ENCODE peak calls at places on chromosomes 5 and 9, in eight cellular contexts. Z is upper lobe of left lung; Q is cardiac muscle cell; J is CD8-positive, alpha-beta T cell; W is AG04450; N is choroid plexus epithelial cell; U is HFF-Myc; G is MM.1S. S is an unnamed sample.

GRCh38 chr5:77301447-77301878 is 91.0 kb downstream of the PDE8B start:
- DNase-seq in G (no peak), W (peak), Q (peak), U (peak), J (no peak), N (peak), Z (no peak), S (no peak)

GRCh38 chr5:111742595-111742994 is 14.4 kb downstream of the NREP start:
- DNase-seq in Q (peak), Z (peak), U (peak), N (peak), J (no peak), W (peak), G (no peak), S (no peak)

GRCh38 chr9:115261656-115262081 is 143.7 kb upstream of the TNC start:
- DNase-seq in G (no peak), Q (no peak), N (no peak), U (no peak), Z (no peak), J (no peak), W (no peak), S (no peak)

GRCh38 chr5:150122158-150122510 is 33.5 kb downstream of the PDGFRB start:
- DNase-seq in G (peak), U (no peak), N (no peak), J (no peak), Q (no peak), Z (peak), W (no peak), S (no peak)

GRCh38 chr5:103260951-103261350 is 2.4 kb downstream of the MACIR start:
- DNase-seq in G (peak), U (no peak), N (no peak), Z (no peak), W (no peak), J (no peak), Q (no peak), S (no peak)

GRCh38 chr9:135069556-135070197 is 17.8 kb upstream of the OLFM1 start:
- DNase-seq in W (no peak), N (no peak), Q (no peak), Z (no peak), G (no peak), U (no peak), J (no peak), S (no peak)

GRCh38 chr5:116572375-116573278 is 2.0 kb downstream of the SEMA6A start:
- DNase-seq in U (no peak), J (no peak), Z (no peak), G (no peak), Q (no peak), N (peak), W (no peak), S (no peak)

GRCh38 chr5:168409601-168410458 is 76.4 kb upstream of the RARS1 start:
- DNase-seq in U (no peak), N (peak), Z (no peak), W (peak), G (peak), J (no peak), Q (peak), S (peak)

GRCh38 chr9:34994429-34995287 is 5.1 kb downstream of the DNAJB5 start:
- DNase-seq in W (no peak), Q (peak), Z (no peak), N (peak), U (peak), G (no peak), J (no peak), S (no peak)

GRCh38 chr5:42483472-42484154 is 60.4 kb downstream of the GHR start:
- DNase-seq in U (no peak), Q (no peak), G (peak), J (no peak), W (no peak), Z (no peak), N (peak), S (peak)

DNA sequence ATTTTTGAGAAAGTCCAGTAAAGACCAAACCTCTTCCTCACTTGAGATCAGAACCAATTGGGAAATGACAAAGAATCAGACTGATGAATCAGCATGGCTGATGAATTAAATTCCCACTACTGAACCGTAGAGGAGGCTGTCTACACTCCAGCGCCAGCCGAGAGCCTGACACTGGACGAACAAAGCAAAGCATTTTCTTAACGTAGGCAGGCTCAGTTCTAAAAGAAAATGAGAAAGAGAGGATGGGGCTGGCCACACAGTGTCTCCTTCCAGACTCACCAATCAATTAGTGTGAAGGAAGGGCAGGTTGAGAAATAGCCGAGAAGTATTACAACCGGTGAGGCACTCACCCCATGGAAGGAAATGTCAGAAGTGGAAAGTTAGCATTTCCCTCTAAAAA is 49.4 kb downstream of the ITGA1 start:
- DNase-seq in J (no peak), Q (peak), Z (no peak), W (no peak), G (no peak), N (peak), U (no peak), S (no peak)
- TF ChIP-seq CTCF in J (no peak), Q (peak), Z (no peak), W (no peak), G (no peak), N (peak), U (no peak), S (no peak)

DNA sequence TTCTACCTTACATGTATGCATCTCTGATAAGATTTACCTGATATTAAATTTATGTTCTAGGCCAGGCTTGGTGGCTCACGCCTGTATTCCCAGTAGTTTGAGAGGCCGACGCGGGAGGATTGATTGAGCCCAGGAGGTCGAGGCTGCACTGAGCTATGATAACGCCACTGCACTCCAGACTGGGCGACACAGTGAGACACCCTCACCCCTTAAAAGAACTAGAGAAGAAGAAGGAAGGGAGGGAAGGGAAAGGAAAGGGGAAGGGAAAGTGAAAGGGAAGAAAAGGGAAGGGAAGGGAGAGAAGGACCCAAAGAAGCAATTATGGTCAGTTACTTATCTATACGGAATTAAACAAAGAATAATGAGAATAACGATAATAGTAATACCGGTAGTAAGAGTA is 1.2 kb upstream of the RFK start:
- DNase-seq in N (no peak), U (no peak), Z (no peak), Q (no peak), W (no peak), G (no peak), J (no peak), S (no peak)
- H3K4me3 ChIP-seq in N (no peak), U (peak), Z (peak), Q (peak), W (no peak), G (peak), J (peak), S (no peak)

DNA sequence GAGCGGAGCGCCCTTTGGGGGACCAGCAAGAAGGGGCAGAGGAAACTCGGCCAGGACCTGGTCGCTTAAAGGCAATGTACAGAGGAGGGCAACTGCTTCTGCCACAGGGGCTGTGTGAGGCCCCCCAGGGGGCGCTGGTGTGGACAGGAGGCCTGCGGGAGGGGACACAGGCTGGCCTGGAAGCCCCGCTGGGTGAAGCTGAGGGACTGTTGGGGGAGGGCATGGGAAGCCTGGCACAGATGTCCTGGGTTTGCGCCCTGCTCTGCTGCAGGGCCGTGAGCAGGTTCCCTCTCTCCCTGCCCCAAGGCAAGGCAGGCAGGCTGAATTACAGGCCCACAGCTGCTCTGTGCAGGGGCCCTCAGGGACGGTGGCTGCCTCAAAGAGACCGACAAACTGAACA is 5.4 kb downstream of the MED22 start:
- DNase-seq in W (no peak), J (no peak), N (no peak), G (no peak), Z (no peak), Q (no peak), U (no peak), S (no peak)
- TF ChIP-seq CTCF in W (peak), J (no peak), N (peak), G (peak), Z (no peak), Q (no peak), U (peak), S (peak)

DNA sequence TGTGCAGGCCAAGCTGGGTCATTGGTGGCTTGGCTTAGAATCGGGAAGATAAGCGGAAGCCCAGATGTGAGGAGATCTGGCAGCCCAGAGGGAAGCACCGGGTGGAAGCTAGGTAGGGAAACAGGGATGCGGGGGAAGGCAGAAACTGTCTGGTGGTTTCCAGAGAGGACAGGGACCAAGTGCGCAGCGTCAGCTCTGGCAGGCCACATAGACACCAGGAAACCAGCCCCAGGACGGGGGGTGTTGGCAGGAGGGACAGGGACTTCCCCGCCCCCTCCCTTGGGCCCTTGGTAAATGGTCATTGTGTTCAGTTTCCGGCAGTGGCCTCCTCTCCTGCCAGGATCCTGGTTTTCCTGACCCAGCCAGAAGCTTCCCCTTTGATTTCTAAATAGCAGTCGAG is 2.0 kb downstream of the RALGDS start:
- DNase-seq in G (no peak), Q (no peak), N (no peak), U (no peak), J (no peak), Z (no peak), W (no peak), S (no peak)
- H3K4me3 ChIP-seq in G (no peak), Q (no peak), N (peak), U (peak), J (no peak), Z (peak), W (peak), S (no peak)

DNA sequence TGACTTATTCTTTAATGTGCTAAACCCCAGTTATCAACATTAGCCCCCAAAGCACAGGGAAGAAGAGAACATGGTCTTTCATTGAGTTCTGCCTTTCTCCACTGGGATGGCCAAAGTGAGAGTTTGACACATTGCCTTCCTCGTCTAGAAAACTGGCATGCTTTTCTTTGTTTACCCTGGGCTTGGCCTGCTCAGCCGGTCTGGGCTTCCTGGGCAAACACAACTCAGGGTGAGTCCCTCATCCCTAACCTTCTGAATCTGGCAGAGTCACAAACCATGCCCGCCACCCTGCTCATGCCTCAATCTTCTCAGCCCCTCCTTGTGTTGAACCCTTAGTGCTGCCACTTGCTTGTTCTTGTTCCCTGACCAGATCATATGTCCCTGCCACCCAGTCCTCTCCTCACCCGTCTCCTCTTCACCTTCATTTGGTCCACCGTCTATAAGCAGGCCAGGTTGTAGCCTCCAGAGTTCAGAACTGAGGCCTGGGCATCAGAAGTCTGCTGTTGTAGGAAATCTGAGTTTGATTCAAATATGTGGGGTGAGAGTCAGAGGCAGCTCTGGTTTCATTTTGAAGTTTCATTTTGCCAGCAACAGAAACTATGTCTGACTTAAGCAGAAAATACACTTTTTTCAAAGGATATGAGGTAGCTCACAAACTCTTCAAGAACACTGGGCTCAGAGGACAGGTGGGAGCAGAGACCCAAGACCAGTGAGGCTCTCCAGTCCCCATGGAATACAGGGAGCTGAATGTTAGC is 217.6 kb downstream of the NDUFS4 start:
- DNase-seq in N (no peak), Q (no peak), W (no peak), J (no peak), Z (no peak), G (peak), U (no peak), S (no peak)
- TF ChIP-seq CTCF in N (no peak), Q (no peak), W (no peak), J (no peak), Z (no peak), G (no peak), U (no peak), S (no peak)